ENCODE peak calls at places on chromosomes 11 and 22, in four cellular contexts. M is HepG2, E is K562, P is GM12878. C is an unnamed sample.

GRCh38 chr11:27471588-27472397 is 797 bp downstream of the LGR4 start:
- DNase-seq in P (no peak), E (peak), M (no peak), C (peak)

GRCh38 chr22:19815093-19815822 is 39.4 kb downstream of the GNB1L start:
- DNase-seq in M (no peak), P (no peak), E (peak), C (no peak)

GRCh38 chr11:85827768-85828639 is 17.1 kb upstream of the SYTL2 start:
- DNase-seq in P (no peak), E (no peak), M (no peak), C (no peak)

GRCh38 chr11:130313383-130314183 is 1.1 kb downstream of the ZBTB44 start:
- DNase-seq in P (no peak), M (no peak), E (no peak), C (no peak)

GRCh38 chr11:87463486-87464102 is 425.9 kb downstream of the TMEM135 start:
- DNase-seq in M (peak), P (no peak), E (peak), C (peak)

GRCh38 chr11:115503886-115504278 is 333 bp downstream of the CADM1 start:
- DNase-seq in M (peak), E (no peak), P (no peak), C (no peak)

GRCh38 chr11:111427471-111427912 is 48.4 kb upstream of the POU2AF1 start:
- DNase-seq in E (no peak), M (peak), P (no peak), C (peak)

GRCh38 chr11:59857444-59858434 is 8.5 kb downstream of the TCN1 start:
- DNase-seq in P (no peak), E (peak), M (no peak), C (no peak)

GRCh38 chr11:76365038-76365679 is 15.8 kb downstream of the THAP12 start:
- DNase-seq in P (no peak), E (no peak), M (no peak), C (no peak)

GRCh38 chr11:47056261-47056915 is 119.8 kb downstream of the CSTPP1 start:
- DNase-seq in E (peak), M (no peak), P (no peak), C (no peak)

GRCh38 chr22:50260434-50260800 is 1.1 kb downstream of the MAPK12 start:
- DNase-seq in E (no peak), M (no peak), P (no peak), C (no peak)

GRCh38 chr11:57512646-57513445 is 2.7 kb downstream of the SLC43A1 start:
- DNase-seq in P (no peak), M (no peak), E (peak), C (no peak)

GRCh38 chr11:65793144-65793581 is 6.3 kb downstream of the OVOL1 start:
- DNase-seq in E (no peak), M (no peak), P (no peak), C (no peak)

GRCh38 chr22:20873215-20873614 is 14.4 kb downstream of the SNAP29 start:
- DNase-seq in P (no peak), E (peak), M (no peak), C (no peak)

GRCh38 chr11:67468056-67468455 is 995 bp downstream of the TMEM134 start:
- DNase-seq in M (no peak), P (no peak), E (no peak), C (no peak)
- TF ChIP-seq FOXK2 in M (no peak), P (no peak), E (no peak), C (no peak)

DNA sequence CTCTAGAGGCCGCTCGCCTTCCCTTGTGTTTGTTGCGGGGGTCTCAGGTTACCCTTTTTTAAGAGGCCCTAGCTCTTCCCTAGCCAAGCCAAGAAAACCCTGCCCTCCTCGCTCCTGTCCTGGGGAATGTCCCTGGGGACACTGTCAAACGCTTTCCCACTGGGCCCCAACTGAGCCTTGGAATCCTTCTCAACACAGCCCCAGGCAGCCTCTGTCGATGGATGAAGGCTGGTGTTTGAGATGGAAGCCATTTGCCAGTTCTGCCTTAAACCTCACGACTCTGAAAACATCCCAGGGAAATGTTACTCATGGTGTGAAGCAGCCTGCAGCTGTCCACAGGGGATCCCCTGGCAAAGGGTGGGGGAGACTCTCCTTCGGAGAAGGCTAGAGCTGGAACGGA is 72.7 kb downstream of the RTL6 start:
- DNase-seq in M (no peak), E (no peak), P (no peak), C (no peak)
- TF ChIP-seq FOXK2 in M (no peak), E (no peak), P (no peak), C (no peak)

DNA sequence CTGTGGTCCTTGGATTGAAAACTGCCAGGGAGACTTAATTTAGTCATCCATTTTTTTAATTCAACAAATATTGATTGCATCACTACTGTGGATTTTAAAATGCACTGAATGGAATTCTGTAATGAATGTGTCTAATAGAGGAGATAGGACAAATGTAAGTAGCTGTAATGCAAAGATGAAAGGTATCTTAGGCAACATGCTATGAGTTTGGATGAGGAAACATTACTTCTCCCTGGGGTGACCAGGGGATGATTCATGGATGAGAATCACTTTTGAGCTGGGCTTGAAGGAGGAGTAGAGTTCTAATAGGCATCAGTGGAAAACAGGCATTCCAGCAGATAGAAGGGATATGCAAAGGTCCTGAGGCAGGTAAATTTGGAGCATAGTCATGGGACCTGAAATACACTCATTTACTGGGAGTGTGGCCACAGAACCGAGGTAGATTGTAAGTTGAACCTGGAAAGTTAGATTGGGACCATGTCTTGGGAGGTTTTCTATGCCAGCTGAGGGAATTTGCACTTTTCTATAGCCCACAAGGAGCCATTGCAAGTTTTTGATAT is 43.4 kb downstream of the PKNOX2 start:
- DNase-seq in M (no peak), E (no peak), P (no peak), C (no peak)
- TF ChIP-seq FOXK2 in M (no peak), E (no peak), P (no peak), C (no peak)

GRCh38 chr22:23140385-23140784 is 1.4 kb downstream of the RSPH14 start:
- DNase-seq in M (no peak), E (no peak), P (no peak), C (no peak)

GRCh38 chr22:23138584-23139469 is 3.0 kb downstream of the RSPH14 start:
- DNase-seq in M (no peak), E (peak), P (no peak), C (no peak)

GRCh38 chr22:23137468-23137867 is 4.3 kb downstream of the RSPH14 start:
- DNase-seq in M (no peak), P (no peak), E (peak), C (no peak)

GRCh38 chr22:23133922-23134321 is 7.9 kb downstream of the RSPH14 start:
- DNase-seq in E (peak), M (no peak), P (no peak), C (no peak)

DNA sequence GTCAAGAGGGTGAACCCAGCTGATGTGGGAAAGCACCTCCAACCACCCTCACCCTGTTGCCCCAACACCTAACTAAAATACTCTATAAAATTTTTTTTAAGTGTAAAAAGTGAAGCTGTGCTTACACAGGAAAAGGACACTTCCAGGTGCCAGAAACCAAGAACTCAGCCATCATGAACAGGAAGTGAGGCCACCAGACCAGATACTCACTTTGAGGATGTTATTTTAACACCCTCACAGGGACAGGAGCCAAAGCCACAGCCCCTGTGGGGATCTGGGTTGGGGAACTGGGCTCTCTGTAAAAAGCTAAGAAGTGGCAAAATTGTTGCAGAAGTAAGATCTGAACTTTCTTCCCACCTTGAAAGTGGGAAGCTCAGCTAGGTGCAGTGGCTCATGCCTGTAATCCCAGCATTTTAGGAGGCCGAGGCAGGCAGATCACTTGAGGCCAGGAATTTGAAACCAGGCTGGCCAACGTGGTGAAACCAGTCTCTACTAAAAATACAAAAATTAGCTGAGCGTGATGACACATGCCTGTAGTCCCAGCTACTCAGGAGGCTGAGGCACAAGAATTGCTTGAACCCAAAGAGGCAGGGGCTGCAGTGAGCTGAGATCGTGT is 3.8 kb downstream of the RSPH14 start:
- DNase-seq in E (peak), M (no peak), P (peak), C (no peak)
- TF ChIP-seq FOXK2 in E (no peak), M (no peak), P (no peak), C (no peak)

GRCh38 chr11:64685536-64685935 is 37.5 kb downstream of the NRXN2 start:
- DNase-seq in P (no peak), E (no peak), M (no peak), C (no peak)

GRCh38 chr11:64687641-64688533 is 35.1 kb downstream of the NRXN2 start:
- DNase-seq in E (no peak), M (no peak), P (no peak), C (peak)

GRCh38 chr11:64688534-64688982 is 34.4 kb downstream of the NRXN2 start:
- DNase-seq in P (peak), M (peak), E (peak), C (peak)

GRCh38 chr11:64686466-64687175 is 36.4 kb downstream of the NRXN2 start:
- DNase-seq in E (no peak), P (no peak), M (no peak), C (no peak)

DNA sequence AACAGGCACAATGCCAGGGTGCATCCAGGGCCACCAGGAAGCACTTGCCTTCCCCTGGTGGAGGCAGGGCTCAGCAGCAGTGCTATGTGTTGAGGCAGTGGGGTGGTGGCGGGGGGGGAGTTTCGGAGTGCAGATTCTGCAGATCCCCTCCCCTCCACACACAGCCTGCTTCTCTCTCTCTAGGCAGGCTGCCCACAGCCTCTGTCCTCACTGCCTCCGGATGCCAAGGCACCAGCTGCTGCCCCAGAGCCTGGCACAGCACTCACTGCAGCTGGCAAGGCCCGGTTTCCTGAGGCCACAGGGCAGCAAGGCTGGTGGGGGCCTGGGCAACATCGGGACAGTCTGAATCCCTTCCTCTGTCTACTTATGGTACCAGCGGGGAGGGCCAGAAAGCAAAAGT is 35.8 kb downstream of the NRXN2 start:
- DNase-seq in P (no peak), M (no peak), E (no peak), C (no peak)
- TF ChIP-seq FOXK2 in P (no peak), M (no peak), E (no peak), C (no peak)

DNA sequence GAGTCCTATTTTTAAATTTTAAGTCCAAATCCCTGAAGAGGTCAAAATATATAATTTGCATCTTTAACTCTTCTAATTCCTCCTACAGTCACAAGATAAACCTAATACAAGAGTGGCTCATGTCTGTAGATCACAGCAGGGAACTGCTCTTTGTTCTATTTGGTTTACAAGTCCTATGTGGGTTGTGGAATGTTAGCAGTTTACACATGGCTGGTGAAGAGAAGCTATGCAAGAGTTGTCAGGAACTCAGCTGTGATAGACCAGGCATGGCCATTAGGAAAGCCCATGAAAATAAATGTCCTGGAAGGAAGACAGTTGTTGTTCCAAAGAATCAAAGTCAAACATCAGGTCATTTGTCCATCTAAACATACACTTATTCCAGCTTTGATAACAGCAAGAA is 312.4 kb upstream of the PITPNB start:
- DNase-seq in E (no peak), M (peak), P (no peak), C (peak)
- TF ChIP-seq FOXK2 in E (no peak), M (no peak), P (no peak), C (no peak)

GRCh38 chr11:79021601-79022000 is 419.2 kb downstream of the TENM4 start:
- DNase-seq in M (no peak), E (no peak), P (no peak), C (no peak)

GRCh38 chr11:79013509-79013908 is 427.3 kb downstream of the TENM4 start:
- DNase-seq in M (no peak), E (no peak), P (no peak), C (no peak)

GRCh38 chr11:79019277-79019676 is 421.6 kb downstream of the TENM4 start:
- DNase-seq in P (no peak), E (no peak), M (no peak), C (no peak)

GRCh38 chr11:79019981-79020380 is 420.8 kb downstream of the TENM4 start:
- DNase-seq in E (no peak), M (no peak), P (no peak), C (no peak)

DNA sequence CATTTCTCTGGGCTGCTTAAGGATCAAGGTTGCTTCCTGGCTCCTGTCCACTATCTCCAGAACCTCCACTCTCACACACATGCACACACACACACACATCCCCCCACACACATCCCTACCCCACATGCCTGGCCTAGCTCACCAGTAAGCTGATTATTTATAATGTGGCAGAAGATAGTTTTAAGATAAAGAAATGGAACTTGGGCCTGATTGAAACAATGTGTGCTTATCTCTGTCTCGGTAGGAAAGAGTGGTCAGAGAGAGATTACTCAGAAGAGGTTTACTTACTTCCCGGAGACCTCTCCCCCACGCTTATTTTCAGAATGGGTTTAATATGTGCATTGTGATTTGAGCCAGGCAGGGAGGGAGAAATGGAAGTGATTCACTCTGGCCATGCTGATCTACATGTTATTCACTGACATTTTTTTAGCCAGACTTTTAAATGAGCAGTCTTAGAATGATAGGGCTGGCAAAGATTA is 422.4 kb downstream of the TENM4 start:
- DNase-seq in M (no peak), E (no peak), P (no peak), C (no peak)
- TF ChIP-seq FOXK2 in M (no peak), E (no peak), P (no peak), C (no peak)

DNA sequence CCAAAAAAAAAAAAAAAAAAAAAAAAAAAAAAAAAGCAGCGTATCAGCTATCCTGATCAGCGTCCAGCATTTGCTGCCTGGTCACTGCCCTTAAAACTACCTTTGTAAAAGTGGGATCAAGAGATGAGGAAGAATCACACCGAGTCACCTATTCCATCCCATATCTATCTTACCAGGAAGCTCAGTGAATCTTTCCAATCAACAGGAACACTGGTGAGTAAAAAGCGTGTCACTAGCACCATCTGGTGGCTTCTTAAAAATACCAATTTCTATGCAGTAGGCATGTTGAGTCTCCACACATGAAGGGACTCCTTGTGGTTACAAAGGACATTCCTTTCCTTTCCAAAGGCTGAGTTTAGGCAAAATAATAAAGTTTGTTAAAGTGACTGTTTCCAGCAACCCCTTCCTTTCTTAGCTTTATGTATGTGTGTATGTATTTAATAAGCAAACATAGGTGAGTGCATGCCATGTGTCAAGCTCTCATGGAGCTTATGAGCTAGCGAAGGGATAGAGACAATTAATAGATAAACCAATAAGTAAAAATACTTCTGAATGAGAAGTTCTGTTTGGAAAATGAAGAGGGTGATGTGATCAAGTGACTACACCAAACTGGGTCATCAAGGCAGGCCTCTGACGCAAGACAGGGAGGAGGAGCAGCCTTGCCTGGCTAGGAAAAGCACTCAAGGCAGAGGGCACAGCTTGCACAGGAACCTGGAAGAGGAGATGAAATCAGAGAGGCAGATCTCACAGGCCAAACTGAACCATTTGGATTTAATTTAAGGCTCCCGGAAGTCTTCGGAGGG is 13.9 kb upstream of the TP53AIP1 start:
- DNase-seq in M (peak), P (peak), E (peak), C (peak)
- TF ChIP-seq FOXK2 in M (no peak), P (no peak), E (no peak), C (no peak)

GRCh38 chr22:39136317-39136716 is 16.2 kb downstream of the CBX7 start:
- DNase-seq in E (no peak), P (no peak), M (no peak), C (no peak)

GRCh38 chr22:39135092-39135896 is 17.2 kb downstream of the CBX7 start:
- DNase-seq in M (peak), E (peak), P (no peak), C (peak)

GRCh38 chr22:39133871-39134270 is 18.6 kb downstream of the CBX7 start:
- DNase-seq in M (no peak), P (no peak), E (no peak), C (no peak)

GRCh38 chr22:39132871-39133524 is 19.5 kb downstream of the CBX7 start:
- DNase-seq in P (no peak), M (no peak), E (no peak), C (no peak)

DNA sequence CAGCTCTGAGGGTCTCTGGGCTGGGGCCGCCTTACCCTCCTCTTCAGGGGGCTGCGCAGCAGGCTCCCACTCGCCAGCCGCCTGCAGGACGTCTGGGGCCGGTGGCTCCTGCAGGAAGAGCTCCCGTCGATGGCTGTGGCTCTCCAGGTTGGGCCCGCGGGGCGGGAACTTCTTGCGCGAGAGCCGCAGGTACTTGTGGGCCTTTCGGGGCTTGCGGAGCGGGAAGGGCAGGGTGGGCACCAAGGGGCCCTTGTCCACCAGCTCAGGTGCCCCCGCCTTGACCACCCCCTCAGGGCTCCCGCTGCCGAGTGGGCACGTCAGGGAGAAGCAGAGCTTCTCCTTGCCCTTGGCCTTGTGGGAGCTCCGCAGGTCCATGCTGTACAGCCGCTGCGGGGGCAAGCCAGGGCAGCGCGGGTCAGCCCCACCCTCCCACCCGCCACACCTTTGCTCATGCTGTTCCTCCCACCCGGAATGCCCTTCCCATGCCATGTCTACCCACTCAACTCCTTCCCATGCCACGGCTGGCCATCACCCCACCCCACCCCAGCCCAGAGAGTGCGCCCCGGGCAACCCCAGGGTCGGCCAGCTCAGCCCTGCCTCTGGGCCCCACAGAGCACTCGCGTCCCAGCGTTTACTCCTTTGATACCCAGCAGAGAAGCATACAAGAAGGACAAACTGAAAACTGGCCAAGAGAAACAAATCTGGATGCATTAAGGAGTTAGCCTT is 18.0 kb downstream of the CBX7 start:
- DNase-seq in E (no peak), P (no peak), M (no peak), C (no peak)
- TF ChIP-seq FOXK2 in E (no peak), P (no peak), M (no peak), C (no peak)

C was measured in HEK293T.